ENCODE peak calls at places on chromosomes 2 and 18, in eight cellular contexts. V, W, F, L, N, X, E and U are unnamed samples.

GRCh38 chr2:106341666-106342065 is 126.5 kb downstream of the RGPD3 start:
- DNase-seq in V (no peak), W (no peak), F (no peak), L (no peak), N (no peak), X (no peak), E (no peak), U (no peak)

GRCh38 chr18:41126541-41127235 is 828.3 kb upstream of the PIK3C3 start:
- DNase-seq in V (no peak), W (no peak), F (no peak), L (no peak), N (no peak), X (no peak), E (no peak), U (no peak)

GRCh38 chr2:203462308-203462707 is 72.8 kb downstream of the RAPH1 start:
- DNase-seq in V (no peak), W (no peak), F (no peak), L (no peak), N (no peak), X (no peak), E (no peak), U (no peak)

GRCh38 chr2:100408941-100409340 is 8.5 kb downstream of the CHST10 start:
- DNase-seq in V (no peak), W (no peak), F (no peak), L (no peak), N (no peak), X (no peak), E (no peak), U (no peak)

GRCh38 chr18:56240405-56240804 is 398.0 kb downstream of the TXNL1 start:
- DNase-seq in V (no peak), W (no peak), F (no peak), L (no peak), N (no peak), X (no peak), E (no peak), U (no peak)

GRCh38 chr2:46175409-46175808 is 121.8 kb upstream of the EPAS1 start:
- DNase-seq in V (no peak), W (no peak), F (no peak), L (no peak), N (no peak), X (no peak), E (no peak), U (no peak)

GRCh38 chr2:231988179-231988866 is 26.8 kb downstream of the DIS3L2 start:
- DNase-seq in V (no peak), W (no peak), F (no peak), L (no peak), N (no peak), X (no peak), E (no peak), U (no peak)

GRCh38 chr18:37634516-37634915 is 68.9 kb upstream of the CELF4 start:
- DNase-seq in V (no peak), W (no peak), F (peak; percentile 19), L (no peak), N (no peak), X (no peak), E (no peak), U (no peak)

DNA sequence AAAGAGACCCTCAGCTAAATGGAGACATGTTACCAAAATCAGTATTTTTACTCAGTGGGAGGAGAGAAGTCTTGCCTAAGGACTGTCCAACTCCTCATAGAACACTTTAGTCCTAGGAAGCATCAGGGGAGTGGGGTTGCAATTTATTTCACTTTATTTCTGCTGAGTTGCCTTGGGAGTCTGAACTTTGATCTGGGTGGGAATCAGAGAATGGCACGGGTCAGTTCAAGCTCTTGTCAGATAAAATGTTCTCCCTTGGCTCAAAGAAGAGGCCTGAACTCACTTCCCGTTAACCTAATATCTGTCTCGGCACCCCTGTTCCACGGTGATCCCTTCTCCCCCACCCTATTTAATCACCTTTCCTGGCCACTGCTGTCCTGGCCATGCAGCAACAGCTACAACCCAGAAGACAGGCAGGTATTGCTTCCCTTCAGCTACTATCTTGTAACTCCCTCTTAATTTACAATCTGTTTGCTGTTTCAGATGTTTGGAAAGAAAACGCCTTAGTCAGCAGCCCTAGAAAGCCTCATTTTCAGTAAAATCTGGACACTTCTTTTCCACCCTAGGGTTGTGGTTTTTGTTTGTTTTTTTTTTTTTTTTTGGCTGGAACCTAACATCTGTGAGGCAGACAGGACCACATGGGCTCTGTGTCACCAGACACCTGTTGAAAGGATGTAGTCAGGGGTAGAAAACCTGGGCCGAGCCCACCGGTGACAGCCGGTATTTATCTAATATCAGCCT is 52.5 kb downstream of the SERTAD2 start:
- DNase-seq in V (no peak), W (no peak), F (no peak), L (no peak), N (no peak), X (no peak), E (no peak), U (no peak)
- TF ChIP-seq CTCF in V (no peak), W (no peak), F (no peak), L (no peak), N (no peak), X (no peak), E (no peak), U (no peak)

GRCh38 chr2:192148241-192148619 is 46.5 kb downstream of the TMEFF2 start:
- DNase-seq in V (no peak), W (no peak), F (no peak), L (no peak), N (no peak), X (no peak), E (no peak), U (no peak)

GRCh38 chr2:192150166-192150565 is 44.6 kb downstream of the TMEFF2 start:
- DNase-seq in V (no peak), W (no peak), F (no peak), L (no peak), N (no peak), X (no peak), E (no peak), U (no peak)

GRCh38 chr2:192151848-192152247 is 42.9 kb downstream of the TMEFF2 start:
- DNase-seq in V (no peak), W (no peak), F (no peak), L (no peak), N (no peak), X (no peak), E (no peak), U (no peak)

GRCh38 chr2:192146069-192147006 is 48.4 kb downstream of the TMEFF2 start:
- DNase-seq in V (no peak), W (no peak), F (no peak), L (no peak), N (no peak), X (no peak), E (no peak), U (no peak)

DNA sequence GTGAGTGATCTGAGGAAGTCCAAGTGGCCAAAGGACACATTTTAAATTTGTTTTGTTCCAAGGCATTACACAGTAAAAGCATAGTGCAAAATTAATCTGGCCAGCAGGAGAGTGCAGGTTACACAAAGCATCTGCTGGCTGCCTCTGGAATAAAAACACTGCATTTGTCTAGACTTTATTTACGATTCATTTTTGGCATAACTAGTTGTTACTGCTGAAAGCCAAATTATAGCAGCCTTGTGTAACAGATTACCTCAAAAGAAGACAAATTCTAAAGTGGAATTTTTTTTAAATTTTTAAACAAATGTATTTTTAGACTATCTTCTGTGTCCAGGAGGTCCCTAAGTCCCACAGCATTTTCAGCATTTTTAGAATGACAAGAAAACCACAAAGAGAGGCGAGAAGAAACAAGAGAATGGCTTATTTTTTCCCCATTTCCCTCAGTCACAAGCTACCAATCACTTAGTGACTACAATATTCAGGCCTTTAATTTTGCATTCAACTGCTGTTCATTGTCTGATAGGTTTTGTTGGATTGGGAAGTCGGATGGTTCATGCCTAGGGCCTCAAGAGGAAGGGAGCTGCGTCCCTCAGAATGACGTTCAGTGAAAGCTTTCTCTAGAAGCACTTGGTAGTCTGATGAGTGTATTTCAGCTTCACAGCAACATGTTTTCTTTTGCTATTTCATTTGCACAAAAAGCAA is 46.0 kb downstream of the TMEFF2 start:
- DNase-seq in V (no peak), W (no peak), F (no peak), L (no peak), N (no peak), X (no peak), E (no peak), U (no peak)
- TF ChIP-seq CTCF in V (no peak), W (no peak), F (no peak), L (peak; percentile 41), N (no peak), X (no peak), E (no peak), U (no peak)

GRCh38 chr2:237885931-237886701 is 26.7 kb downstream of the RAMP1 start:
- DNase-seq in V (no peak), W (no peak), F (no peak), L (peak; percentile 91), N (peak; percentile 64), X (no peak), E (no peak), U (no peak)
- TF ChIP-seq CTCF in V (no peak), W (no peak), F (no peak), L (no peak), N (no peak), X (no peak), E (no peak), U (no peak)

DNA sequence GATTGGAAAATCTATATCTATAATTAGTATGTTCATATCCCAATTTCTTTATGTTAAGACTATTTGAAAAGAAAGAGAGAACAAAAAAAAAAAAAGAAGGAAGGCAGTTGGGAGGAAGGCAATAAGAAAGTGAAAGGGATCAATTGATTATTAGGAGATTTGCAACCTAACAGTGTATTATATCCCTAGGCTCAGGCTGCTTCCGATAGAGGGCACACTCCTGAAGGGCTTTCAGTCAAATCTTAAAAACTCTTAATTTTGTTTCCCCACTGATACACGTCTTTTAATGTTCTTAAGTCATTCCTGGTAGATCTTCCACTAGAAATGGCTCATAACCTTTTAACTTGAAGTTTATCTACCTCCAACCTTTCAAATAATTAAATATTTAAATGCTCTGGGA is 763.9 kb downstream of the BCL11A start:
- DNase-seq in V (no peak), W (no peak), F (no peak), L (no peak), N (no peak), X (no peak), E (no peak), U (no peak)
- TF ChIP-seq CTCF in V (peak; percentile 20), W (no peak), F (no peak), L (no peak), N (no peak), X (peak; percentile 26), E (no peak), U (no peak)

GRCh38 chr2:230600285-230600684 is 112.4 kb upstream of the CAB39 start:
- DNase-seq in V (no peak), W (no peak), F (no peak), L (no peak), N (no peak), X (no peak), E (no peak), U (no peak)
- TF ChIP-seq CTCF in V (no peak), W (no peak), F (no peak), L (no peak), N (no peak), X (no peak), E (no peak), U (no peak)

DNA sequence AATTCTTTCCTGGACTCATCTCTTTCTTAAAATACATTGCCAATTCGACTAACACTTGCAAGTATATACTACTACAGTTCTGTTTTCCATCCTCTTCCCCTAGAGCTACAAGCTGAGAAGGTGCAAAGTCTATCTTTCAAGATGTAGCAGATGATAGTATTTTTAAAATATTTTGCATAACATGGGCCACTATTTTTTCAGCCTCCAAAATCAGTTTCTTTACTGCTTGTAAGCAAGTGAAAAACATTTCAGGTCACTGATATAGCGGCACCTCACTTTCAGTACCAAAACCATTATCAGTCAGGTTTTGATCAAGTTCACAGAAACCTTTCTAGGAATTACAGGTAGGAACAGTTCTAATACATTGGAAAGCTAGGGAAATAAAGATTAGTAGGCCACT is 196.4 kb upstream of the CDH20 start:
- DNase-seq in V (no peak), W (no peak), F (no peak), L (no peak), N (no peak), X (no peak), E (no peak), U (no peak)
- TF ChIP-seq CTCF in V (no peak), W (no peak), F (no peak), L (no peak), N (no peak), X (no peak), E (no peak), U (no peak)